ENCODE peak calls at places on chromosomes 3 and 15, in six cellular contexts. One of them, this sample, is unnamed.

GRCh38 chr15:90351479-90352108 is 490 bp upstream of the ZNF774 start:
- DNase-seq in A549: no peak
- DNase-seq in neuronal stem cell: no peak
- DNase-seq in progenitor cell of endocrine pancreas: no peak
- DNase-seq in KBM-7: no peak
- DNase-seq in AG04450: no peak
- DNase-seq in this sample: no peak

GRCh38 chr15:50380089-50380488 is 25.1 kb upstream of the GABPB1 start:
- DNase-seq in AG04450: no peak
- DNase-seq in neuronal stem cell: no peak
- DNase-seq in A549: no peak
- DNase-seq in progenitor cell of endocrine pancreas: no peak
- DNase-seq in KBM-7: no peak
- DNase-seq in this sample: no peak

GRCh38 chr3:22319446-22319845 is 568.4 kb upstream of the ZNF385D start:
- DNase-seq in KBM-7: no peak
- DNase-seq in A549: no peak
- DNase-seq in neuronal stem cell: no peak
- DNase-seq in AG04450: no peak
- DNase-seq in progenitor cell of endocrine pancreas: no peak
- DNase-seq in this sample: no peak

GRCh38 chr3:146466596-146466995 is 2.8 kb downstream of the PLSCR2 start:
- DNase-seq in progenitor cell of endocrine pancreas: no peak
- DNase-seq in neuronal stem cell: no peak
- DNase-seq in A549: no peak
- DNase-seq in AG04450: no peak
- DNase-seq in KBM-7: no peak
- DNase-seq in this sample: no peak

GRCh38 chr3:35739181-35739809 is 100.0 kb downstream of the ARPP21 start:
- DNase-seq in AG04450: no peak
- DNase-seq in KBM-7: no peak
- DNase-seq in A549: no peak
- DNase-seq in progenitor cell of endocrine pancreas: no peak
- DNase-seq in neuronal stem cell: no peak
- DNase-seq in this sample: no peak

GRCh38 chr3:118955914-118956556 is 78.6 kb downstream of the IGSF11 start:
- DNase-seq in A549: no peak
- DNase-seq in neuronal stem cell: no peak
- DNase-seq in progenitor cell of endocrine pancreas: no peak
- DNase-seq in KBM-7: no peak
- DNase-seq in AG04450: no peak
- DNase-seq in this sample: no peak

GRCh38 chr3:146473726-146474125 is 4.4 kb upstream of the PLSCR2 start:
- DNase-seq in AG04450: no peak
- DNase-seq in progenitor cell of endocrine pancreas: no peak
- DNase-seq in A549: no peak
- DNase-seq in neuronal stem cell: no peak
- DNase-seq in KBM-7: no peak
- DNase-seq in this sample: no peak

GRCh38 chr3:100927775-100928174 is 65.4 kb downstream of the ABI3BP start:
- DNase-seq in KBM-7: no peak
- DNase-seq in A549: no peak
- DNase-seq in progenitor cell of endocrine pancreas: no peak
- DNase-seq in neuronal stem cell: no peak
- DNase-seq in AG04450: no peak
- DNase-seq in this sample: no peak

GRCh38 chr15:40723919-40724318 is 28.9 kb downstream of the RAD51 start:
- DNase-seq in neuronal stem cell: no peak
- DNase-seq in AG04450: no peak
- DNase-seq in KBM-7: no peak
- DNase-seq in progenitor cell of endocrine pancreas: no peak
- DNase-seq in A549: no peak
- DNase-seq in this sample: no peak

GRCh38 chr15:86743283-86743903 is 663.7 kb downstream of the AGBL1 start:
- DNase-seq in A549: peak; percentile 10
- DNase-seq in neuronal stem cell: peak; percentile 65
- DNase-seq in progenitor cell of endocrine pancreas: peak; percentile 40
- DNase-seq in AG04450: no peak
- DNase-seq in KBM-7: peak; percentile 71
- DNase-seq in this sample: no peak

GRCh38 chr3:143897558-143898305 is 49.5 kb upstream of the SLC9A9 start:
- DNase-seq in A549: no peak
- DNase-seq in progenitor cell of endocrine pancreas: no peak
- DNase-seq in neuronal stem cell: peak; percentile 44
- DNase-seq in KBM-7: no peak
- DNase-seq in AG04450: no peak
- DNase-seq in this sample: no peak

GRCh38 chr3:60610441-60611112 is 640.7 kb downstream of the FHIT start:
- DNase-seq in KBM-7: no peak
- DNase-seq in neuronal stem cell: no peak
- DNase-seq in A549: no peak
- DNase-seq in AG04450: peak; percentile 10
- DNase-seq in progenitor cell of endocrine pancreas: no peak
- DNase-seq in this sample: peak; percentile 36

GRCh38 chr15:70892912-70893560 is 410 bp downstream of the LRRC49 start:
- DNase-seq in A549: peak; percentile 40
- DNase-seq in KBM-7: no peak
- DNase-seq in AG04450: no peak
- DNase-seq in progenitor cell of endocrine pancreas: no peak
- DNase-seq in neuronal stem cell: no peak
- DNase-seq in this sample: no peak

GRCh38 chr3:112582242-112582874 is 20.5 kb downstream of the SLC35A5 start:
- DNase-seq in A549: no peak
- DNase-seq in neuronal stem cell: peak; percentile 15
- DNase-seq in KBM-7: no peak
- DNase-seq in AG04450: peak; percentile 55
- DNase-seq in progenitor cell of endocrine pancreas: no peak
- DNase-seq in this sample: no peak

GRCh38 chr15:70902105-70902504 is 9.5 kb downstream of the LRRC49 start:
- DNase-seq in AG04450: peak; percentile 65
- DNase-seq in KBM-7: no peak
- DNase-seq in progenitor cell of endocrine pancreas: no peak
- DNase-seq in A549: no peak
- DNase-seq in neuronal stem cell: no peak
- DNase-seq in this sample: peak; percentile 41

GRCh38 chr3:171334465-171334811 is 125.8 kb downstream of the TNIK start:
- DNase-seq in progenitor cell of endocrine pancreas: no peak
- DNase-seq in KBM-7: no peak
- DNase-seq in A549: no peak
- DNase-seq in AG04450: no peak
- DNase-seq in neuronal stem cell: no peak
- DNase-seq in this sample: peak; percentile 95

This sample was measured in epithelial cell of proximal tubule.